ENCODE peak calls at places on chromosome 3, in four cellular contexts. R, X, N and T are unnamed samples.

GRCh38 chr3:10213156-10213792 is 35.0 kb upstream of the TATDN2 start:
- DNase-seq in X (no peak), N (no peak), R (no peak), T (no peak)

GRCh38 chr3:188972313-188972712 is 199.5 kb upstream of the TPRG1 start:
- DNase-seq in X (no peak), R (no peak), N (no peak), T (no peak)

GRCh38 chr3:172103724-172104123 is 64.3 kb downstream of the FNDC3B start:
- DNase-seq in X (no peak), R (no peak), N (no peak), T (no peak)

GRCh38 chr3:49662021-49662420 is 12.1 kb upstream of the APEH start:
- DNase-seq in X (no peak), R (no peak), N (no peak), T (no peak)

GRCh38 chr3:138219255-138219654 is 32.2 kb downstream of the ARMC8 start:
- DNase-seq in R (no peak), N (no peak), X (peak; percentile 25), T (no peak)

GRCh38 chr3:58052373-58053273 is 44.4 kb downstream of the FLNB start:
- DNase-seq in X (peak; percentile 72), R (peak; percentile 76), N (no peak), T (peak; percentile 65)

GRCh38 chr3:130895690-130896089 is 1.8 kb downstream of the ATP2C1 start:
- DNase-seq in N (no peak), X (no peak), R (no peak), T (no peak)

GRCh38 chr3:116939091-116939490 is 229.5 kb downstream of the TUSC7 start:
- DNase-seq in X (no peak), N (no peak), R (no peak), T (no peak)

GRCh38 chr3:145188079-145188785 is 972.8 kb downstream of the PLOD2 start:
- DNase-seq in R (no peak), X (no peak), N (no peak), T (no peak)

GRCh38 chr3:9403463-9403862 is 6.0 kb downstream of the SETD5 start:
- DNase-seq in X (no peak), R (no peak), N (no peak), T (no peak)

GRCh38 chr3:154795046-154795445 is 285.1 kb upstream of the MME start:
- DNase-seq in R (no peak), N (no peak), X (no peak), T (no peak)

GRCh38 chr3:107001635-107002034 is 375.6 kb upstream of the CCDC54 start:
- DNase-seq in X (no peak), N (no peak), R (no peak), T (no peak)

GRCh38 chr3:52093751-52094525 is 37.6 kb upstream of the DUSP7 start:
- DNase-seq in N (no peak), R (no peak), X (no peak), T (no peak)

GRCh38 chr3:17546500-17546899 is 195.9 kb downstream of the TBC1D5 start:
- DNase-seq in X (no peak), N (no peak), R (no peak), T (no peak)

GRCh38 chr3:148794357-148794756 is 33.3 kb upstream of the CPB1 start:
- DNase-seq in R (no peak), N (no peak), X (no peak), T (no peak)

GRCh38 chr3:119700920-119701734 is 1.7 kb upstream of the CFAP91 start:
- DNase-seq in N (no peak), X (peak; percentile 11), R (no peak), T (no peak)

GRCh38 chr3:138363322-138363721 is 14.9 kb downstream of the MRAS start:
- DNase-seq in N (no peak), R (no peak), X (no peak), T (no peak)

GRCh38 chr3:25897019-25897418 is 107.1 kb downstream of the OXSM start:
- DNase-seq in N (no peak), R (no peak), X (peak; percentile 15), T (no peak)

GRCh38 chr3:194826594-194826993 is 140.9 kb downstream of the FAM43A start:
- DNase-seq in X (no peak), R (no peak), N (no peak), T (no peak)

GRCh38 chr3:119625451-119626153 is 27.9 kb downstream of the PLA1A start:
- DNase-seq in N (no peak), X (no peak), R (no peak), T (peak; percentile 48)

GRCh38 chr3:182122779-182123178 is 411.1 kb downstream of the SOX2 start:
- DNase-seq in N (no peak), R (no peak), X (no peak), T (no peak)

GRCh38 chr3:5194801-5195509 is 7.4 kb downstream of the EDEM1 start:
- DNase-seq in X (peak; percentile 66), N (no peak), R (no peak), T (peak; percentile 70)

GRCh38 chr3:197956626-197956988 is 3.4 kb upstream of the LMLN start:
- DNase-seq in R (no peak), N (no peak), X (no peak), T (no peak)

GRCh38 chr3:79497447-79498111 is 270.2 kb downstream of the ROBO1 start:
- DNase-seq in X (no peak), R (no peak), N (no peak), T (no peak)

GRCh38 chr3:29324180-29324651 is 43.3 kb downstream of the RBMS3 start:
- DNase-seq in N (no peak), X (no peak), R (peak; percentile 33), T (peak; percentile 38)

GRCh38 chr3:14290631-14291385 is 111.6 kb upstream of the SLC6A6 start:
- DNase-seq in R (no peak), N (no peak), X (no peak), T (no peak)